ENCODE peak calls at places on chromosomes 12 and 14, in seven cellular contexts. A is CD8-positive, alpha-beta T cell; Z is bronchial epithelial cell; E is GM23248; C is neuronal stem cell; O is esophagus squamous epithelium; F is heart left ventricle. Y is an unnamed sample. For H3K27me3, the result is how much of the 10 kb centered on the place peaks cover.

GRCh38 chr14:67522270-67522669 is 10.8 kb upstream of the PLEKHH1 start:
- DNase-seq in A (no peak), Z (no peak), E (no peak), C (no peak), O (no peak), F (no peak), Y (no peak)

GRCh38 chr14:36588788-36589187 is 6.4 kb upstream of the NKX2-8 start:
- DNase-seq in A (no peak), Z (no peak), E (no peak), C (no peak), O (no peak), F (no peak), Y (no peak)

GRCh38 chr12:98373982-98374381 is 141.4 kb upstream of the TMPO start:
- DNase-seq in A (no peak), Z (no peak), E (peak), C (no peak), O (no peak), F (no peak), Y (no peak)

GRCh38 chr12:120194534-120195395 is at the start of gene GCN1:
- DNase-seq in A (peak), Z (peak), E (peak), C (peak), O (no peak), F (peak), Y (peak)

GRCh38 chr12:110266980-110267620 is 13.9 kb upstream of the ATP2A2 start:
- DNase-seq in A (no peak), Z (peak), E (peak), C (no peak), O (no peak), F (peak), Y (no peak)

GRCh38 chr14:64549805-64550538 is at the start of gene PPP1R36:
- DNase-seq in A (peak), Z (no peak), E (peak), C (no peak), O (no peak), F (peak), Y (peak)

GRCh38 chr12:65896743-65897142 is 72.5 kb downstream of the HMGA2 start:
- DNase-seq in A (no peak), Z (no peak), E (no peak), C (peak), O (no peak), F (no peak), Y (no peak)

GRCh38 chr12:52956987-52957386 is 8.1 kb downstream of the KRT18 start:
- DNase-seq in A (no peak), Z (peak), E (no peak), C (no peak), O (no peak), F (no peak), Y (no peak)

GRCh38 chr12:67697443-67697842 is 48.9 kb downstream of the DYRK2 start:
- DNase-seq in A (no peak), Z (no peak), E (peak), C (no peak), O (no peak), F (no peak), Y (peak)

GRCh38 chr14:92954933-92955332 is 32.0 kb downstream of the CHGA start:
- DNase-seq in A (no peak), Z (no peak), E (no peak), C (no peak), O (no peak), F (no peak), Y (no peak)

GRCh38 chr14:34049769-34050168 is 98.9 kb upstream of the EGLN3 start:
- DNase-seq in A (no peak), Z (no peak), E (no peak), C (no peak), O (no peak), F (no peak), Y (peak)

GRCh38 chr14:61716956-61717355 is 21.6 kb downstream of the HIF1A start:
- DNase-seq in A (no peak), Z (no peak), E (no peak), C (no peak), O (no peak), F (no peak), Y (no peak)

GRCh38 chr14:56630707-56631106 is 51.1 kb downstream of the TMEM260 start:
- DNase-seq in A (no peak), Z (no peak), E (peak), C (no peak), O (no peak), F (no peak), Y (no peak)

GRCh38 chr14:51780741-51781140 is 79.7 kb upstream of the GNG2 start:
- DNase-seq in A (no peak), Z (peak), E (peak), C (no peak), O (no peak), F (no peak), Y (no peak)

GRCh38 chr14:102323102-102323501 is 3.6 kb downstream of the ZNF839 start:
- DNase-seq in A (no peak), Z (peak), E (peak), C (no peak), O (no peak), F (peak), Y (peak)

GRCh38 chr12:102960766-102961487 is 3.5 kb downstream of the ASCL1 start:
- DNase-seq in A (no peak), Z (no peak), E (no peak), C (no peak), O (no peak), F (no peak), Y (no peak)

GRCh38 chr14:85529803-85530574 is at the start of gene FLRT2:
- DNase-seq in A (no peak), Z (peak), E (peak), C (peak), O (no peak), F (peak), Y (no peak)

GRCh38 chr12:42421844-42422779 is 96.1 kb downstream of the PPHLN1 start:
- DNase-seq in A (no peak), Z (no peak), E (peak), C (no peak), O (no peak), F (no peak), Y (peak)

GRCh38 chr12:56616244-56616643 is 13.9 kb downstream of the BAZ2A start:
- DNase-seq in A (no peak), Z (no peak), E (no peak), C (no peak), O (no peak), F (peak), Y (no peak)

GRCh38 chr12:117388865-117389508 is 27.6 kb upstream of the NOS1 start:
- DNase-seq in A (no peak), Z (no peak), E (no peak), C (no peak), O (no peak), F (no peak), Y (no peak)

GRCh38 chr12:4293299-4293941 is 19.9 kb downstream of the CCND2 start:
- DNase-seq in A (no peak), Z (no peak), E (no peak), C (no peak), O (no peak), F (no peak), Y (no peak)

GRCh38 chr12:124469193-124469888 is 98.1 kb downstream of the NCOR2 start:
- DNase-seq in A (no peak), Z (no peak), E (peak), C (no peak), O (no peak), F (peak), Y (peak)

GRCh38 chr14:101882141-101882935 is 82.0 kb upstream of the DYNC1H1 start:
- DNase-seq in A (no peak), Z (no peak), E (no peak), C (no peak), O (no peak), F (no peak), Y (no peak)

GRCh38 chr12:98418357-98419075 is 96.9 kb upstream of the TMPO start:
- DNase-seq in A (no peak), Z (peak), E (peak), C (no peak), O (peak), F (peak), Y (no peak)

GRCh38 chr12:122981036-122981471 is 573 bp downstream of the ARL6IP4 start:
- DNase-seq in A (no peak), Z (no peak), E (peak), C (no peak), O (no peak), F (no peak), Y (no peak)

GRCh38 chr12:108568653-108569154 is 6.3 kb downstream of the ISCU start:
- DNase-seq in A (peak), Z (no peak), E (no peak), C (no peak), O (no peak), F (no peak), Y (peak)

GRCh38 chr14:74907744-74908143 is 15.3 kb downstream of the RPS6KL1 start:
- DNase-seq in A (no peak), Z (no peak), E (peak), C (no peak), O (no peak), F (no peak), Y (no peak)

GRCh38 chr12:131615316-131616053 is 95.4 kb upstream of the SFSWAP start:
- DNase-seq in A (no peak), Z (no peak), E (peak), C (no peak), O (no peak), F (no peak), Y (no peak)

GRCh38 chr14:81209187-81209836 is 11.4 kb downstream of the GTF2A1 start:
- DNase-seq in A (no peak), Z (no peak), E (no peak), C (no peak), O (no peak), F (no peak), Y (no peak)

GRCh38 chr12:133026996-133027395 is 10.3 kb upstream of the ZNF84 start:
- DNase-seq in A (no peak), Z (no peak), E (no peak), C (no peak), O (no peak), F (no peak), Y (no peak)

GRCh38 chr12:124381454-124382207 is 86.7 kb downstream of the RFLNA start:
- DNase-seq in A (no peak), Z (peak), E (peak), C (no peak), O (no peak), F (peak), Y (no peak)

GRCh38 chr12:111785651-111786050 is 18.9 kb downstream of the ALDH2 start:
- DNase-seq in A (no peak), Z (no peak), E (peak), C (no peak), O (no peak), F (no peak), Y (no peak)

GRCh38 chr14:73153272-73153671 is 17.0 kb downstream of the PSEN1 start:
- DNase-seq in A (no peak), Z (no peak), E (peak), C (no peak), O (no peak), F (no peak), Y (no peak)

GRCh38 chr14:100403802-100404201 is 80.7 kb downstream of the SLC25A47 start:
- DNase-seq in A (no peak), Z (no peak), E (no peak), C (no peak), O (no peak), F (no peak), Y (no peak)

GRCh38 chr12:115749071-115749470 is 528.4 kb downstream of the MED13L start:
- DNase-seq in A (no peak), Z (no peak), E (peak), C (no peak), O (no peak), F (no peak), Y (no peak)

GRCh38 chr14:65709576-65709975 is 297.0 kb downstream of the FUT8 start:
- DNase-seq in A (no peak), Z (no peak), E (peak), C (no peak), O (no peak), F (no peak), Y (no peak)

GRCh38 chr12:41365653-41366131 is 177.6 kb downstream of the PDZRN4 start:
- DNase-seq in A (no peak), Z (no peak), E (no peak), C (no peak), O (no peak), F (no peak), Y (no peak)

GRCh38 chr12:3362751-3363150 is 128.3 kb upstream of the PRMT8 start:
- DNase-seq in A (no peak), Z (no peak), E (peak), C (no peak), O (no peak), F (no peak), Y (no peak)

GRCh38 chr14:24964048-24964447 is 85.9 kb downstream of the STXBP6 start:
- DNase-seq in A (no peak), Z (no peak), E (no peak), C (no peak), O (no peak), F (no peak), Y (no peak)

GRCh38 chr14:24958271-24958670 is 91.7 kb downstream of the STXBP6 start:
- DNase-seq in A (no peak), Z (no peak), E (no peak), C (no peak), O (no peak), F (no peak), Y (no peak)

GRCh38 chr14:24956104-24956503 is 93.8 kb downstream of the STXBP6 start:
- DNase-seq in A (no peak), Z (no peak), E (no peak), C (no peak), O (no peak), F (no peak), Y (no peak)

GRCh38 chr14:24960816-24961215 is 89.1 kb downstream of the STXBP6 start:
- DNase-seq in A (no peak), Z (no peak), E (peak), C (no peak), O (no peak), F (no peak), Y (no peak)

DNA sequence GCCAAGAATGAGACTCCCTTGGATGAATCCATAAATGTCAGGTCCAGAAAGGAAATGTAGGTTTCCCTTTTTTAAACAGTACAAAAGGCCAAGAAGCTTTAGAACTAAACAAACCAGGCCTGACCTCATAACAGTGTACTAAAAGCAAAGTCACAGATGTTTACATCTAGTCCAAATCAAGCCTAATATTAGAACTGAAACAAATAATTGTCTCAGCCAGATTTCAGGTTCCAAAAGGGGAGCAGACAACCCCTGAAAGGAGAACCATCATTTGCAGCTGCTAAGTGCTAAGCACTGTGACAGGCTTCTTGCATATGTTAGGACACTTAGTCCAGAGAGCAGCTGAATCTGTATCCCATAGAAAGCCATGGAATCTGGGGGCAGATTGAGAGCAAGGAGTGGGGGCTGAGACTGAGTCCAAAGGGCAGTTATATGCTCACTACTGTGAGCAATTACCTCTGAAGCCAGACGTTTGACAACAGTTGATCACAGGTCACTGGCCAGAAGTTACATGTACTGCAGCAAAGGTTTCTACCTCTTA is 90.1 kb downstream of the STXBP6 start:
- DNase-seq in A (no peak), Z (no peak), E (no peak), C (no peak), O (no peak), F (no peak), Y (no peak)
- H3K27me3 ChIP-seq in A (under half), Z (under half), E (under half), C (under half), O (under half), F (under half), Y (under half)

GRCh38 chr14:49686425-49686824 is 1.6 kb downstream of the POLE2 start:
- DNase-seq in A (no peak), Z (no peak), E (no peak), C (no peak), O (no peak), F (no peak), Y (no peak)

GRCh38 chr14:49692191-49692757 is 646 bp upstream of the KLHDC1 start:
- DNase-seq in A (no peak), Z (peak), E (peak), C (no peak), O (no peak), F (no peak), Y (no peak)

GRCh38 chr14:49691031-49691430 is 1.9 kb upstream of the KLHDC1 start:
- DNase-seq in A (no peak), Z (no peak), E (no peak), C (no peak), O (no peak), F (no peak), Y (no peak)

GRCh38 chr14:49687942-49688700 is at the start of gene POLE2:
- DNase-seq in A (peak), Z (peak), E (peak), C (peak), O (peak), F (peak), Y (peak)

GRCh38 chr14:49688701-49689030 is 652 bp upstream of the POLE2 start:
- DNase-seq in A (no peak), Z (no peak), E (no peak), C (no peak), O (no peak), F (no peak), Y (no peak)
- H3K4me3 ChIP-seq in A (peak), Z (no peak), E (peak), C (no peak), O (peak), F (peak), Y (peak)

GRCh38 chr12:53735-54095 is 12.9 kb upstream of the IQSEC3 start:
- DNase-seq in A (no peak), Z (no peak), E (no peak), C (no peak), O (no peak), F (no peak), Y (no peak)
- H3K27me3 ChIP-seq in A (under half), Z (under half), E (half or more), C (under half), O (under half), F (under half), Y (under half)

GRCh38 chr12:15629108-15629507 is 160.1 kb downstream of the EPS8 start:
- DNase-seq in A (no peak), Z (peak), E (peak), C (peak), O (no peak), F (peak), Y (no peak)
- H3K4me3 ChIP-seq in A (no peak), Z (no peak), E (peak), C (no peak), O (no peak), F (no peak), Y (no peak)

GRCh38 chr14:76863724-76864407 is 37.7 kb downstream of the LRRC74A start:
- DNase-seq in A (no peak), Z (peak), E (no peak), C (no peak), O (no peak), F (peak), Y (no peak)
- H3K27me3 ChIP-seq in A (under half), Z (under half), E (under half), C (under half), O (under half), F (under half), Y (under half)

DNA sequence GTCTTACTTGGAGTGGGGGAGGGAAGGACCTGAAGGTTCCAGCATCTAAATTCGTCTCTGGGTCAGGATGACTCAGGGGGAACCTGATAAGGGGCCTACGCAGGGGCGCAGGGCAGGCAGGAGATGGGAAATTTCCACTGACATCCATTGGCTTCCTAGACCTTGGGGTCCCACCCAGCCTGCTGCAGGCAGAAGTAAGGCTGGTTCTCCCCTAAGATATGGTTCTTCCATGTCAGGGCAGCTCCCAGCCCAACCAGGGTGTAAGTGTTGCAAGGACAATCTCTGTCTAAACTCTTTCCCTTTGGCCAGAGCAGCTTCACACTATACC is 2.1 kb upstream of the NDRG2 start:
- DNase-seq in A (no peak), Z (no peak), E (no peak), C (no peak), O (no peak), F (peak), Y (no peak)
- H3K4me3 ChIP-seq in A (no peak), Z (no peak), E (no peak), C (no peak), O (no peak), F (no peak), Y (no peak)

GRCh38 chr12:112848972-112849371 is 57.4 kb downstream of the RPH3A start:
- DNase-seq in A (no peak), Z (no peak), E (no peak), C (no peak), O (no peak), F (no peak), Y (no peak)

GRCh38 chr12:112844814-112845565 is 53.4 kb downstream of the RPH3A start:
- DNase-seq in A (no peak), Z (no peak), E (no peak), C (no peak), O (no peak), F (no peak), Y (no peak)

GRCh38 chr12:112847708-112848337 is 56.3 kb downstream of the RPH3A start:
- DNase-seq in A (no peak), Z (no peak), E (no peak), C (no peak), O (no peak), F (no peak), Y (no peak)

GRCh38 chr12:112848338-112848715 is 56.8 kb downstream of the RPH3A start:
- DNase-seq in A (no peak), Z (no peak), E (no peak), C (no peak), O (no peak), F (no peak), Y (no peak)

GRCh38 chr12:112846619-112847018 is 55.1 kb downstream of the RPH3A start:
- DNase-seq in A (no peak), Z (no peak), E (no peak), C (no peak), O (no peak), F (no peak), Y (no peak)
- H3K27me3 ChIP-seq in A (under half), Z (under half), E (under half), C (under half), O (under half), F (under half), Y (under half)